ENCODE peak calls at places on chromosomes 3 and 15, in six cellular contexts. One of them, this sample, is unnamed.
A peak's percentile ranks its signal among the peaks of the same experiment; 100 is the strongest.

GRCh38 chr3:13159890-13160289 is 86.7 kb upstream of the IQSEC1 start:
- DNase-seq in substantia nigra: no peak
- DNase-seq in HT-29: no peak
- DNase-seq in stimulated activated CD4-positive, alpha-beta T cell treated with anti-CD3 and anti-CD28 coated beads, Interleukin-4, amount 100 ng/mL, for 24 hours: no peak
- DNase-seq in naive thymus-derived CD8-positive, alpha-beta T cell: no peak
- DNase-seq in EH: peak; percentile 60
- DNase-seq in this sample: no peak

GRCh38 chr3:52052831-52053306 is 3.5 kb downstream of the DUSP7 start:
- DNase-seq in naive thymus-derived CD8-positive, alpha-beta T cell: peak; percentile 31
- DNase-seq in substantia nigra: peak; percentile 80
- DNase-seq in EH: peak; percentile 93
- DNase-seq in HT-29: peak; percentile 56
- DNase-seq in stimulated activated CD4-positive, alpha-beta T cell treated with anti-CD3 and anti-CD28 coated beads, Interleukin-4, amount 100 ng/mL, for 24 hours: peak; percentile 49
- DNase-seq in this sample: no peak

GRCh38 chr15:92140802-92141201 is 252.9 kb upstream of the ST8SIA2 start:
- DNase-seq in HT-29: peak; percentile 19
- DNase-seq in stimulated activated CD4-positive, alpha-beta T cell treated with anti-CD3 and anti-CD28 coated beads, Interleukin-4, amount 100 ng/mL, for 24 hours: no peak
- DNase-seq in EH: no peak
- DNase-seq in naive thymus-derived CD8-positive, alpha-beta T cell: no peak
- DNase-seq in substantia nigra: no peak
- DNase-seq in this sample: no peak

GRCh38 chr3:107221856-107222255 is 155.4 kb upstream of the CCDC54 start:
- DNase-seq in naive thymus-derived CD8-positive, alpha-beta T cell: no peak
- DNase-seq in substantia nigra: no peak
- DNase-seq in stimulated activated CD4-positive, alpha-beta T cell treated with anti-CD3 and anti-CD28 coated beads, Interleukin-4, amount 100 ng/mL, for 24 hours: no peak
- DNase-seq in EH: peak; percentile 69
- DNase-seq in HT-29: no peak
- DNase-seq in this sample: no peak

GRCh38 chr3:194255252-194256039 is 95.7 kb downstream of the CPN2 start:
- DNase-seq in HT-29: peak; percentile 92
- DNase-seq in naive thymus-derived CD8-positive, alpha-beta T cell: peak; percentile 23
- DNase-seq in stimulated activated CD4-positive, alpha-beta T cell treated with anti-CD3 and anti-CD28 coated beads, Interleukin-4, amount 100 ng/mL, for 24 hours: peak; percentile 48
- DNase-seq in substantia nigra: no peak
- DNase-seq in EH: no peak
- DNase-seq in this sample: no peak

GRCh38 chr3:142595951-142596725 is at the start of gene PLS1:
- DNase-seq in stimulated activated CD4-positive, alpha-beta T cell treated with anti-CD3 and anti-CD28 coated beads, Interleukin-4, amount 100 ng/mL, for 24 hours: peak; percentile 86
- DNase-seq in substantia nigra: peak; percentile 12
- DNase-seq in HT-29: peak; percentile 93
- DNase-seq in EH: peak; percentile 80
- DNase-seq in naive thymus-derived CD8-positive, alpha-beta T cell: peak; percentile 93
- DNase-seq in this sample: peak; percentile 97

GRCh38 chr3:171783086-171783485 is 27.2 kb downstream of the PLD1 start:
- DNase-seq in EH: peak; percentile 53
- DNase-seq in stimulated activated CD4-positive, alpha-beta T cell treated with anti-CD3 and anti-CD28 coated beads, Interleukin-4, amount 100 ng/mL, for 24 hours: no peak
- DNase-seq in naive thymus-derived CD8-positive, alpha-beta T cell: no peak
- DNase-seq in substantia nigra: no peak
- DNase-seq in HT-29: no peak
- DNase-seq in this sample: no peak

GRCh38 chr15:73357999-73358665 is 10.6 kb downstream of the HCN4 start:
- DNase-seq in substantia nigra: no peak
- DNase-seq in EH: no peak
- DNase-seq in naive thymus-derived CD8-positive, alpha-beta T cell: no peak
- DNase-seq in stimulated activated CD4-positive, alpha-beta T cell treated with anti-CD3 and anti-CD28 coated beads, Interleukin-4, amount 100 ng/mL, for 24 hours: no peak
- DNase-seq in HT-29: no peak
- DNase-seq in this sample: no peak

GRCh38 chr3:153137626-153138025 is 24.4 kb upstream of the RAP2B start:
- DNase-seq in stimulated activated CD4-positive, alpha-beta T cell treated with anti-CD3 and anti-CD28 coated beads, Interleukin-4, amount 100 ng/mL, for 24 hours: no peak
- DNase-seq in EH: no peak
- DNase-seq in naive thymus-derived CD8-positive, alpha-beta T cell: no peak
- DNase-seq in substantia nigra: no peak
- DNase-seq in HT-29: peak; percentile 8
- DNase-seq in this sample: no peak

GRCh38 chr3:55704521-55704920 is 217.4 kb upstream of the WNT5A start:
- DNase-seq in stimulated activated CD4-positive, alpha-beta T cell treated with anti-CD3 and anti-CD28 coated beads, Interleukin-4, amount 100 ng/mL, for 24 hours: no peak
- DNase-seq in substantia nigra: no peak
- DNase-seq in naive thymus-derived CD8-positive, alpha-beta T cell: no peak
- DNase-seq in EH: peak; percentile 95
- DNase-seq in HT-29: no peak
- DNase-seq in this sample: no peak

GRCh38 chr3:39809181-39809994 is at the start of gene MYRIP:
- DNase-seq in stimulated activated CD4-positive, alpha-beta T cell treated with anti-CD3 and anti-CD28 coated beads, Interleukin-4, amount 100 ng/mL, for 24 hours: no peak
- DNase-seq in EH: peak; percentile 16
- DNase-seq in HT-29: peak; percentile 48
- DNase-seq in naive thymus-derived CD8-positive, alpha-beta T cell: no peak
- DNase-seq in substantia nigra: peak; percentile 7
- DNase-seq in this sample: peak; percentile 72

GRCh38 chr15:64430000-64430735 is 30.2 kb upstream of the ZNF609 start:
- DNase-seq in EH: peak; percentile 87
- DNase-seq in substantia nigra: no peak
- DNase-seq in HT-29: no peak
- DNase-seq in stimulated activated CD4-positive, alpha-beta T cell treated with anti-CD3 and anti-CD28 coated beads, Interleukin-4, amount 100 ng/mL, for 24 hours: peak; percentile 38
- DNase-seq in naive thymus-derived CD8-positive, alpha-beta T cell: peak; percentile 72
- DNase-seq in this sample: no peak

GRCh38 chr15:101267320-101268104 is 9.8 kb downstream of the SELENOS start:
- DNase-seq in naive thymus-derived CD8-positive, alpha-beta T cell: no peak
- DNase-seq in EH: peak; percentile 92
- DNase-seq in HT-29: peak; percentile 59
- DNase-seq in stimulated activated CD4-positive, alpha-beta T cell treated with anti-CD3 and anti-CD28 coated beads, Interleukin-4, amount 100 ng/mL, for 24 hours: no peak
- DNase-seq in substantia nigra: peak; percentile 64
- DNase-seq in this sample: no peak

GRCh38 chr3:73572371-73572770 is 52.4 kb downstream of the PDZRN3 start:
- DNase-seq in HT-29: peak; percentile 51
- DNase-seq in naive thymus-derived CD8-positive, alpha-beta T cell: no peak
- DNase-seq in substantia nigra: no peak
- DNase-seq in stimulated activated CD4-positive, alpha-beta T cell treated with anti-CD3 and anti-CD28 coated beads, Interleukin-4, amount 100 ng/mL, for 24 hours: no peak
- DNase-seq in EH: peak; percentile 23
- DNase-seq in this sample: no peak

GRCh38 chr3:187841552-187841951 is 96.3 kb upstream of the BCL6 start:
- DNase-seq in substantia nigra: no peak
- DNase-seq in stimulated activated CD4-positive, alpha-beta T cell treated with anti-CD3 and anti-CD28 coated beads, Interleukin-4, amount 100 ng/mL, for 24 hours: peak; percentile 12
- DNase-seq in EH: peak; percentile 89
- DNase-seq in HT-29: no peak
- DNase-seq in naive thymus-derived CD8-positive, alpha-beta T cell: no peak
- DNase-seq in this sample: no peak

GRCh38 chr15:74396445-74397238 is 29.2 kb upstream of the CYP11A1 start:
- DNase-seq in HT-29: peak; percentile 77
- DNase-seq in stimulated activated CD4-positive, alpha-beta T cell treated with anti-CD3 and anti-CD28 coated beads, Interleukin-4, amount 100 ng/mL, for 24 hours: peak; percentile 74
- DNase-seq in naive thymus-derived CD8-positive, alpha-beta T cell: no peak
- DNase-seq in substantia nigra: no peak
- DNase-seq in EH: peak; percentile 69
- DNase-seq in this sample: no peak

GRCh38 chr15:76335129-76335850 is 1.3 kb upstream of the ISL2 start:
- DNase-seq in EH: peak; percentile 52
- DNase-seq in substantia nigra: no peak
- DNase-seq in naive thymus-derived CD8-positive, alpha-beta T cell: no peak
- DNase-seq in stimulated activated CD4-positive, alpha-beta T cell treated with anti-CD3 and anti-CD28 coated beads, Interleukin-4, amount 100 ng/mL, for 24 hours: no peak
- DNase-seq in HT-29: no peak
- DNase-seq in this sample: no peak

GRCh38 chr3:110568246-110568645 is 503.4 kb upstream of the NECTIN3 start:
- DNase-seq in substantia nigra: no peak
- DNase-seq in stimulated activated CD4-positive, alpha-beta T cell treated with anti-CD3 and anti-CD28 coated beads, Interleukin-4, amount 100 ng/mL, for 24 hours: no peak
- DNase-seq in HT-29: no peak
- DNase-seq in EH: peak; percentile 93
- DNase-seq in naive thymus-derived CD8-positive, alpha-beta T cell: no peak
- DNase-seq in this sample: no peak

GRCh38 chr3:73188707-73189106 is 127.2 kb downstream of the EBLN2 start:
- DNase-seq in naive thymus-derived CD8-positive, alpha-beta T cell: no peak
- DNase-seq in HT-29: no peak
- DNase-seq in substantia nigra: no peak
- DNase-seq in stimulated activated CD4-positive, alpha-beta T cell treated with anti-CD3 and anti-CD28 coated beads, Interleukin-4, amount 100 ng/mL, for 24 hours: no peak
- DNase-seq in EH: peak; percentile 4
- DNase-seq in this sample: no peak

GRCh38 chr3:46849686-46850467 is 13.4 kb downstream of the MYL3 start:
- DNase-seq in stimulated activated CD4-positive, alpha-beta T cell treated with anti-CD3 and anti-CD28 coated beads, Interleukin-4, amount 100 ng/mL, for 24 hours: peak; percentile 1
- DNase-seq in EH: no peak
- DNase-seq in naive thymus-derived CD8-positive, alpha-beta T cell: no peak
- DNase-seq in substantia nigra: no peak
- DNase-seq in HT-29: no peak
- DNase-seq in this sample: no peak

GRCh38 chr3:14228611-14229470 is 50.2 kb downstream of the LSM3 start:
- DNase-seq in naive thymus-derived CD8-positive, alpha-beta T cell: no peak
- DNase-seq in HT-29: no peak
- DNase-seq in stimulated activated CD4-positive, alpha-beta T cell treated with anti-CD3 and anti-CD28 coated beads, Interleukin-4, amount 100 ng/mL, for 24 hours: no peak
- DNase-seq in EH: peak; percentile 64
- DNase-seq in substantia nigra: no peak
- DNase-seq in this sample: no peak

GRCh38 chr15:39579487-39580116 is 1.3 kb upstream of the THBS1 start:
- DNase-seq in stimulated activated CD4-positive, alpha-beta T cell treated with anti-CD3 and anti-CD28 coated beads, Interleukin-4, amount 100 ng/mL, for 24 hours: no peak
- DNase-seq in EH: peak; percentile 98
- DNase-seq in naive thymus-derived CD8-positive, alpha-beta T cell: no peak
- DNase-seq in substantia nigra: no peak
- DNase-seq in HT-29: peak; percentile 44
- DNase-seq in this sample: peak; percentile 63

GRCh38 chr3:76267991-76268390 is 482.6 kb upstream of the ZNF717 start:
- DNase-seq in substantia nigra: no peak
- DNase-seq in naive thymus-derived CD8-positive, alpha-beta T cell: no peak
- DNase-seq in HT-29: no peak
- DNase-seq in stimulated activated CD4-positive, alpha-beta T cell treated with anti-CD3 and anti-CD28 coated beads, Interleukin-4, amount 100 ng/mL, for 24 hours: no peak
- DNase-seq in EH: no peak
- DNase-seq in this sample: no peak

GRCh38 chr3:141000027-141000663 is 51.0 kb upstream of the SPSB4 start:
- DNase-seq in stimulated activated CD4-positive, alpha-beta T cell treated with anti-CD3 and anti-CD28 coated beads, Interleukin-4, amount 100 ng/mL, for 24 hours: peak; percentile 37
- DNase-seq in EH: peak; percentile 68
- DNase-seq in naive thymus-derived CD8-positive, alpha-beta T cell: peak; percentile 36
- DNase-seq in HT-29: peak; percentile 66
- DNase-seq in substantia nigra: no peak
- DNase-seq in this sample: peak; percentile 63

GRCh38 chr3:11558002-11558401 is 85.7 kb downstream of the VGLL4 start:
- DNase-seq in HT-29: no peak
- DNase-seq in EH: peak; percentile 88
- DNase-seq in naive thymus-derived CD8-positive, alpha-beta T cell: no peak
- DNase-seq in substantia nigra: no peak
- DNase-seq in stimulated activated CD4-positive, alpha-beta T cell treated with anti-CD3 and anti-CD28 coated beads, Interleukin-4, amount 100 ng/mL, for 24 hours: no peak
- DNase-seq in this sample: no peak

GRCh38 chr15:31330836-31331235 is 4.2 kb downstream of the KLF13 start:
- DNase-seq in EH: no peak
- DNase-seq in naive thymus-derived CD8-positive, alpha-beta T cell: no peak
- DNase-seq in HT-29: no peak
- DNase-seq in stimulated activated CD4-positive, alpha-beta T cell treated with anti-CD3 and anti-CD28 coated beads, Interleukin-4, amount 100 ng/mL, for 24 hours: no peak
- DNase-seq in substantia nigra: no peak
- DNase-seq in this sample: no peak

GRCh38 chr15:50993598-50993997 is 85.1 kb downstream of the AP4E1 start:
- DNase-seq in naive thymus-derived CD8-positive, alpha-beta T cell: no peak
- DNase-seq in EH: peak; percentile 36
- DNase-seq in HT-29: no peak
- DNase-seq in stimulated activated CD4-positive, alpha-beta T cell treated with anti-CD3 and anti-CD28 coated beads, Interleukin-4, amount 100 ng/mL, for 24 hours: no peak
- DNase-seq in substantia nigra: no peak
- DNase-seq in this sample: no peak

GRCh38 chr3:61983479-61983878 is 389.9 kb downstream of the FEZF2 start:
- DNase-seq in EH: no peak
- DNase-seq in substantia nigra: no peak
- DNase-seq in HT-29: no peak
- DNase-seq in naive thymus-derived CD8-positive, alpha-beta T cell: no peak
- DNase-seq in stimulated activated CD4-positive, alpha-beta T cell treated with anti-CD3 and anti-CD28 coated beads, Interleukin-4, amount 100 ng/mL, for 24 hours: no peak
- DNase-seq in this sample: no peak

GRCh38 chr3:153319691-153320552 is 157.9 kb downstream of the RAP2B start:
- DNase-seq in EH: no peak
- DNase-seq in naive thymus-derived CD8-positive, alpha-beta T cell: no peak
- DNase-seq in stimulated activated CD4-positive, alpha-beta T cell treated with anti-CD3 and anti-CD28 coated beads, Interleukin-4, amount 100 ng/mL, for 24 hours: no peak
- DNase-seq in substantia nigra: no peak
- DNase-seq in HT-29: no peak
- DNase-seq in this sample: no peak

GRCh38 chr15:42727740-42728355 is 9.1 kb downstream of the CDAN1 start:
- DNase-seq in HT-29: no peak
- DNase-seq in EH: no peak
- DNase-seq in stimulated activated CD4-positive, alpha-beta T cell treated with anti-CD3 and anti-CD28 coated beads, Interleukin-4, amount 100 ng/mL, for 24 hours: no peak
- DNase-seq in substantia nigra: no peak
- DNase-seq in naive thymus-derived CD8-positive, alpha-beta T cell: no peak
- DNase-seq in this sample: no peak

GRCh38 chr15:37765809-37766208 is 168.6 kb upstream of the TMCO5A start:
- DNase-seq in stimulated activated CD4-positive, alpha-beta T cell treated with anti-CD3 and anti-CD28 coated beads, Interleukin-4, amount 100 ng/mL, for 24 hours: no peak
- DNase-seq in substantia nigra: no peak
- DNase-seq in naive thymus-derived CD8-positive, alpha-beta T cell: no peak
- DNase-seq in HT-29: no peak
- DNase-seq in EH: peak; percentile 26
- DNase-seq in this sample: no peak

GRCh38 chr3:197270558-197271317 is 27.7 kb downstream of the DLG1 start:
- DNase-seq in substantia nigra: no peak
- DNase-seq in HT-29: no peak
- DNase-seq in naive thymus-derived CD8-positive, alpha-beta T cell: no peak
- DNase-seq in EH: no peak
- DNase-seq in stimulated activated CD4-positive, alpha-beta T cell treated with anti-CD3 and anti-CD28 coated beads, Interleukin-4, amount 100 ng/mL, for 24 hours: no peak
- DNase-seq in this sample: no peak

GRCh38 chr3:150787741-150788370 is 24.9 kb upstream of the SIAH2 start:
- DNase-seq in naive thymus-derived CD8-positive, alpha-beta T cell: peak; percentile 62
- DNase-seq in substantia nigra: peak; percentile 27
- DNase-seq in stimulated activated CD4-positive, alpha-beta T cell treated with anti-CD3 and anti-CD28 coated beads, Interleukin-4, amount 100 ng/mL, for 24 hours: peak; percentile 87
- DNase-seq in HT-29: peak; percentile 87
- DNase-seq in EH: peak; percentile 68
- DNase-seq in this sample: peak; percentile 63

GRCh38 chr3:66362541-66362941 is 138.3 kb downstream of the LRIG1 start:
- DNase-seq in EH: peak; percentile 95
- DNase-seq in naive thymus-derived CD8-positive, alpha-beta T cell: no peak
- DNase-seq in HT-29: no peak
- DNase-seq in stimulated activated CD4-positive, alpha-beta T cell treated with anti-CD3 and anti-CD28 coated beads, Interleukin-4, amount 100 ng/mL, for 24 hours: no peak
- DNase-seq in substantia nigra: no peak
- DNase-seq in this sample: no peak

GRCh38 chr3:126259411-126260391 is 79.3 kb upstream of the ALDH1L1 start:
- DNase-seq in naive thymus-derived CD8-positive, alpha-beta T cell: no peak
- DNase-seq in substantia nigra: no peak
- DNase-seq in stimulated activated CD4-positive, alpha-beta T cell treated with anti-CD3 and anti-CD28 coated beads, Interleukin-4, amount 100 ng/mL, for 24 hours: no peak
- DNase-seq in EH: peak; percentile 32
- DNase-seq in HT-29: peak; percentile 43
- DNase-seq in this sample: no peak

This sample was measured in mesothelial cell of epicardium.